ENCODE peak calls at places on chromosomes 4 and X, in six cellular contexts. E, H, J, O, Y and W are unnamed samples.
A peak's percentile ranks its signal among the peaks of the same experiment; 100 is the strongest.

GRCh38 chrX:148290041-148290440 is 210.4 kb upstream of the AFF2 start:
- DNase-seq in Y (no peak), E (no peak), H (no peak), O (no peak), J (no peak), W (no peak)

GRCh38 chr4:184441461-184442392 is 32.6 kb downstream of the IRF2 start:
- DNase-seq in H (no peak), E (no peak), Y (peak; percentile 14), J (no peak), O (no peak), W (no peak)

GRCh38 chrX:15436220-15436619 is 52.0 kb upstream of the VEGFD start:
- DNase-seq in J (no peak), E (no peak), H (no peak), O (no peak), Y (no peak), W (no peak)

GRCh38 chr4:109079731-109080130 is 222.7 kb downstream of the COL25A1 start:
- DNase-seq in Y (no peak), E (no peak), H (peak; percentile 41), J (no peak), O (peak; percentile 76), W (no peak)

GRCh38 chrX:106606583-106606982 is 5.2 kb upstream of the RADX start:
- DNase-seq in Y (no peak), H (no peak), J (no peak), E (no peak), O (no peak), W (no peak)

GRCh38 chr4:153451931-153452660 is 14.1 kb upstream of the TMEM131L start:
- DNase-seq in Y (no peak), H (no peak), J (no peak), O (no peak), E (no peak), W (no peak)

GRCh38 chrX:13094780-13095425 is 50.5 kb upstream of the FAM9C start:
- DNase-seq in H (peak; percentile 65), Y (no peak), J (no peak), E (no peak), O (no peak), W (no peak)

GRCh38 chr4:15420642-15421041 is 7.2 kb upstream of the C1QTNF7 start:
- DNase-seq in Y (no peak), H (peak; percentile 8), O (peak; percentile 44), E (no peak), J (no peak), W (no peak)

GRCh38 chrX:10603612-10604011 is 16.8 kb downstream of the MID1 start:
- DNase-seq in J (no peak), E (no peak), Y (no peak), O (no peak), H (no peak), W (no peak)

GRCh38 chrX:133215747-133216146 is 2.4 kb downstream of the TFDP3 start:
- DNase-seq in Y (peak; percentile 0), H (no peak), J (no peak), O (peak; percentile 22), E (no peak), W (no peak)

GRCh38 chr4:26135331-26135730 is 185.5 kb upstream of the RBPJ start:
- DNase-seq in E (no peak), O (no peak), Y (no peak), H (no peak), J (no peak), W (no peak)

GRCh38 chr4:2942532-2943363 is 20.5 kb downstream of the NOP14 start:
- DNase-seq in E (peak; percentile 69), J (no peak), Y (no peak), H (no peak), O (no peak), W (no peak)

GRCh38 chr4:87746001-87746400 is 53.4 kb upstream of the IBSP start:
- DNase-seq in E (no peak), H (no peak), Y (no peak), O (no peak), J (no peak), W (no peak)

GRCh38 chr4:55754754-55755350 is 64.7 kb upstream of the EXOC1L start:
- DNase-seq in E (no peak), O (peak; percentile 38), H (peak; percentile 54), Y (no peak), J (no peak), W (no peak)

GRCh38 chr4:3572363-3572762 is 40.1 kb upstream of the LRPAP1 start:
- DNase-seq in J (no peak), Y (no peak), E (no peak), H (no peak), O (no peak), W (no peak)

GRCh38 chrX:6226053-6226645 is 2.5 kb downstream of the NLGN4X start:
- DNase-seq in J (no peak), O (no peak), H (no peak), Y (no peak), E (no peak), W (no peak)

GRCh38 chr4:137421796-137422195 is 110.5 kb downstream of the PCDH18 start:
- DNase-seq in O (no peak), Y (no peak), E (no peak), H (peak; percentile 2), J (no peak), W (no peak)

GRCh38 chr4:163875327-163875726 is 380.8 kb downstream of the TMA16 start:
- DNase-seq in J (no peak), Y (no peak), H (no peak), O (no peak), E (no peak), W (no peak)

GRCh38 chr4:60724623-60725022 is 475.5 kb upstream of the ADGRL3 start:
- DNase-seq in O (peak; percentile 8), J (no peak), E (no peak), H (peak; percentile 91), Y (no peak), W (no peak)